ENCODE peak calls at places on chromosomes 4 and X, in eight cellular contexts. One of them, this sample, is unnamed.

GRCh38 chrX:53223955-53224859 is 800 bp downstream of the KDM5C start:
- DNase-seq in H7: peak
- DNase-seq in ureter: no peak
- DNase-seq in effector CD4-positive, alpha-beta T cell: peak
- DNase-seq in hippocampal formation: no peak
- DNase-seq in activated T-helper 1 cell treated with anti-CD3 and anti-CD28 coated beads, Interleukin-2, amount 50 U/mL, for 16 hours: no peak
- DNase-seq in GM18507: no peak
- DNase-seq in stimulated activated CD4-positive, alpha-beta T cell treated with anti-CD3 and anti-CD28 coated beads, Interleukin-2, amount 100 ng/mL, for 48 hours: no peak
- DNase-seq in this sample: no peak

GRCh38 chrX:124641737-124642491 is 295.6 kb downstream of the SH2D1A start:
- DNase-seq in hippocampal formation: no peak
- DNase-seq in effector CD4-positive, alpha-beta T cell: no peak
- DNase-seq in activated T-helper 1 cell treated with anti-CD3 and anti-CD28 coated beads, Interleukin-2, amount 50 U/mL, for 16 hours: no peak
- DNase-seq in H7: no peak
- DNase-seq in GM18507: no peak
- DNase-seq in ureter: no peak
- DNase-seq in stimulated activated CD4-positive, alpha-beta T cell treated with anti-CD3 and anti-CD28 coated beads, Interleukin-2, amount 100 ng/mL, for 48 hours: no peak
- DNase-seq in this sample: peak

GRCh38 chr4:104146048-104146447 is 348.6 kb downstream of the CXXC4 start:
- DNase-seq in stimulated activated CD4-positive, alpha-beta T cell treated with anti-CD3 and anti-CD28 coated beads, Interleukin-2, amount 100 ng/mL, for 48 hours: no peak
- DNase-seq in H7: no peak
- DNase-seq in hippocampal formation: no peak
- DNase-seq in activated T-helper 1 cell treated with anti-CD3 and anti-CD28 coated beads, Interleukin-2, amount 50 U/mL, for 16 hours: no peak
- DNase-seq in effector CD4-positive, alpha-beta T cell: no peak
- DNase-seq in GM18507: no peak
- DNase-seq in ureter: no peak
- DNase-seq in this sample: no peak

GRCh38 chrX:109732319-109732779 is 708 bp downstream of the ACSL4 start:
- DNase-seq in activated T-helper 1 cell treated with anti-CD3 and anti-CD28 coated beads, Interleukin-2, amount 50 U/mL, for 16 hours: no peak
- DNase-seq in hippocampal formation: no peak
- DNase-seq in GM18507: no peak
- DNase-seq in ureter: no peak
- DNase-seq in H7: no peak
- DNase-seq in stimulated activated CD4-positive, alpha-beta T cell treated with anti-CD3 and anti-CD28 coated beads, Interleukin-2, amount 100 ng/mL, for 48 hours: no peak
- DNase-seq in effector CD4-positive, alpha-beta T cell: no peak
- DNase-seq in this sample: peak

GRCh38 chr4:11429646-11430045 is 952 bp upstream of the HS3ST1 start:
- DNase-seq in GM18507: no peak
- DNase-seq in ureter: peak
- DNase-seq in activated T-helper 1 cell treated with anti-CD3 and anti-CD28 coated beads, Interleukin-2, amount 50 U/mL, for 16 hours: no peak
- DNase-seq in stimulated activated CD4-positive, alpha-beta T cell treated with anti-CD3 and anti-CD28 coated beads, Interleukin-2, amount 100 ng/mL, for 48 hours: no peak
- DNase-seq in effector CD4-positive, alpha-beta T cell: no peak
- DNase-seq in hippocampal formation: no peak
- DNase-seq in H7: no peak
- DNase-seq in this sample: no peak

GRCh38 chr4:7155611-7156071 is 36.7 kb upstream of the SORCS2 start:
- DNase-seq in hippocampal formation: no peak
- DNase-seq in H7: peak
- DNase-seq in stimulated activated CD4-positive, alpha-beta T cell treated with anti-CD3 and anti-CD28 coated beads, Interleukin-2, amount 100 ng/mL, for 48 hours: no peak
- DNase-seq in GM18507: no peak
- DNase-seq in activated T-helper 1 cell treated with anti-CD3 and anti-CD28 coated beads, Interleukin-2, amount 50 U/mL, for 16 hours: no peak
- DNase-seq in effector CD4-positive, alpha-beta T cell: no peak
- DNase-seq in ureter: peak
- DNase-seq in this sample: no peak

GRCh38 chr4:140726776-140727500 is 29.2 kb downstream of the TBC1D9 start:
- DNase-seq in ureter: no peak
- DNase-seq in activated T-helper 1 cell treated with anti-CD3 and anti-CD28 coated beads, Interleukin-2, amount 50 U/mL, for 16 hours: no peak
- DNase-seq in GM18507: no peak
- DNase-seq in H7: no peak
- DNase-seq in stimulated activated CD4-positive, alpha-beta T cell treated with anti-CD3 and anti-CD28 coated beads, Interleukin-2, amount 100 ng/mL, for 48 hours: no peak
- DNase-seq in hippocampal formation: no peak
- DNase-seq in effector CD4-positive, alpha-beta T cell: no peak
- DNase-seq in this sample: no peak

GRCh38 chr4:185020293-185020808 is 2.1 kb downstream of the HELT start:
- DNase-seq in hippocampal formation: no peak
- DNase-seq in H7: peak
- DNase-seq in stimulated activated CD4-positive, alpha-beta T cell treated with anti-CD3 and anti-CD28 coated beads, Interleukin-2, amount 100 ng/mL, for 48 hours: no peak
- DNase-seq in effector CD4-positive, alpha-beta T cell: no peak
- DNase-seq in activated T-helper 1 cell treated with anti-CD3 and anti-CD28 coated beads, Interleukin-2, amount 50 U/mL, for 16 hours: no peak
- DNase-seq in ureter: no peak
- DNase-seq in GM18507: no peak
- DNase-seq in this sample: no peak

GRCh38 chr4:38119663-38120374 is 159.6 kb downstream of the PTTG2 start:
- DNase-seq in hippocampal formation: no peak
- DNase-seq in effector CD4-positive, alpha-beta T cell: no peak
- DNase-seq in GM18507: no peak
- DNase-seq in H7: no peak
- DNase-seq in activated T-helper 1 cell treated with anti-CD3 and anti-CD28 coated beads, Interleukin-2, amount 50 U/mL, for 16 hours: no peak
- DNase-seq in ureter: no peak
- DNase-seq in stimulated activated CD4-positive, alpha-beta T cell treated with anti-CD3 and anti-CD28 coated beads, Interleukin-2, amount 100 ng/mL, for 48 hours: no peak
- DNase-seq in this sample: no peak

GRCh38 chr4:86386201-86386600 is 26.3 kb upstream of the MAPK10 start:
- DNase-seq in effector CD4-positive, alpha-beta T cell: no peak
- DNase-seq in activated T-helper 1 cell treated with anti-CD3 and anti-CD28 coated beads, Interleukin-2, amount 50 U/mL, for 16 hours: no peak
- DNase-seq in ureter: no peak
- DNase-seq in GM18507: no peak
- DNase-seq in H7: no peak
- DNase-seq in stimulated activated CD4-positive, alpha-beta T cell treated with anti-CD3 and anti-CD28 coated beads, Interleukin-2, amount 100 ng/mL, for 48 hours: no peak
- DNase-seq in hippocampal formation: no peak
- DNase-seq in this sample: no peak

GRCh38 chrX:24839331-24839730 is 145.6 kb downstream of the POLA1 start:
- DNase-seq in ureter: no peak
- DNase-seq in H7: no peak
- DNase-seq in effector CD4-positive, alpha-beta T cell: no peak
- DNase-seq in hippocampal formation: no peak
- DNase-seq in activated T-helper 1 cell treated with anti-CD3 and anti-CD28 coated beads, Interleukin-2, amount 50 U/mL, for 16 hours: no peak
- DNase-seq in GM18507: no peak
- DNase-seq in stimulated activated CD4-positive, alpha-beta T cell treated with anti-CD3 and anti-CD28 coated beads, Interleukin-2, amount 100 ng/mL, for 48 hours: no peak
- DNase-seq in this sample: no peak

GRCh38 chr4:156888762-156889161 is 82.8 kb downstream of the PDGFC start:
- DNase-seq in stimulated activated CD4-positive, alpha-beta T cell treated with anti-CD3 and anti-CD28 coated beads, Interleukin-2, amount 100 ng/mL, for 48 hours: no peak
- DNase-seq in effector CD4-positive, alpha-beta T cell: no peak
- DNase-seq in activated T-helper 1 cell treated with anti-CD3 and anti-CD28 coated beads, Interleukin-2, amount 50 U/mL, for 16 hours: no peak
- DNase-seq in H7: no peak
- DNase-seq in hippocampal formation: no peak
- DNase-seq in ureter: no peak
- DNase-seq in GM18507: no peak
- DNase-seq in this sample: no peak

GRCh38 chr4:77438549-77438948 is 167.1 kb upstream of the CXCL13 start:
- DNase-seq in hippocampal formation: no peak
- DNase-seq in activated T-helper 1 cell treated with anti-CD3 and anti-CD28 coated beads, Interleukin-2, amount 50 U/mL, for 16 hours: no peak
- DNase-seq in ureter: no peak
- DNase-seq in stimulated activated CD4-positive, alpha-beta T cell treated with anti-CD3 and anti-CD28 coated beads, Interleukin-2, amount 100 ng/mL, for 48 hours: no peak
- DNase-seq in H7: no peak
- DNase-seq in GM18507: no peak
- DNase-seq in effector CD4-positive, alpha-beta T cell: no peak
- DNase-seq in this sample: no peak

GRCh38 chrX:135489542-135489941 is 30.9 kb upstream of the INTS6L start:
- DNase-seq in H7: no peak
- DNase-seq in stimulated activated CD4-positive, alpha-beta T cell treated with anti-CD3 and anti-CD28 coated beads, Interleukin-2, amount 100 ng/mL, for 48 hours: no peak
- DNase-seq in hippocampal formation: no peak
- DNase-seq in GM18507: peak
- DNase-seq in effector CD4-positive, alpha-beta T cell: no peak
- DNase-seq in ureter: no peak
- DNase-seq in activated T-helper 1 cell treated with anti-CD3 and anti-CD28 coated beads, Interleukin-2, amount 50 U/mL, for 16 hours: no peak
- DNase-seq in this sample: no peak

GRCh38 chrX:132272826-132273225 is 53.6 kb upstream of the RAP2C start:
- DNase-seq in ureter: no peak
- DNase-seq in GM18507: no peak
- DNase-seq in stimulated activated CD4-positive, alpha-beta T cell treated with anti-CD3 and anti-CD28 coated beads, Interleukin-2, amount 100 ng/mL, for 48 hours: no peak
- DNase-seq in H7: no peak
- DNase-seq in effector CD4-positive, alpha-beta T cell: no peak
- DNase-seq in activated T-helper 1 cell treated with anti-CD3 and anti-CD28 coated beads, Interleukin-2, amount 50 U/mL, for 16 hours: no peak
- DNase-seq in hippocampal formation: no peak
- DNase-seq in this sample: no peak

GRCh38 chr4:82715731-82716617 is 82.6 kb downstream of the SCD5 start:
- DNase-seq in GM18507: no peak
- DNase-seq in hippocampal formation: no peak
- DNase-seq in ureter: no peak
- DNase-seq in H7: no peak
- DNase-seq in stimulated activated CD4-positive, alpha-beta T cell treated with anti-CD3 and anti-CD28 coated beads, Interleukin-2, amount 100 ng/mL, for 48 hours: no peak
- DNase-seq in activated T-helper 1 cell treated with anti-CD3 and anti-CD28 coated beads, Interleukin-2, amount 50 U/mL, for 16 hours: no peak
- DNase-seq in effector CD4-positive, alpha-beta T cell: no peak
- DNase-seq in this sample: no peak